ENCODE peak calls at places on chromosomes 3 and 15, in five cellular contexts. One of them, this sample, is unnamed.

GRCh38 chr3:132222868-132223538 is 94.2 kb upstream of the ACP3 start:
- DNase-seq in mucosa of gallbladder: no peak
- DNase-seq in NB4: no peak
- DNase-seq in ecto neural progenitor cell: no peak
- DNase-seq in hepatic stellate cell: no peak
- DNase-seq in this sample: no peak

GRCh38 chr3:189898559-189899153 is 222.0 kb downstream of the P3H2 start:
- DNase-seq in ecto neural progenitor cell: no peak
- DNase-seq in NB4: peak
- DNase-seq in mucosa of gallbladder: no peak
- DNase-seq in hepatic stellate cell: no peak
- DNase-seq in this sample: no peak

GRCh38 chr3:42535981-42536784 is 33.7 kb downstream of the VIPR1 start:
- DNase-seq in ecto neural progenitor cell: no peak
- DNase-seq in hepatic stellate cell: peak
- DNase-seq in NB4: peak
- DNase-seq in mucosa of gallbladder: no peak
- DNase-seq in this sample: peak

GRCh38 chr3:161796780-161797179 is 300.2 kb downstream of the OTOL1 start:
- DNase-seq in NB4: no peak
- DNase-seq in hepatic stellate cell: no peak
- DNase-seq in ecto neural progenitor cell: no peak
- DNase-seq in mucosa of gallbladder: no peak
- DNase-seq in this sample: no peak

GRCh38 chr3:99256788-99257187 is 355.3 kb upstream of the DCBLD2 start:
- DNase-seq in mucosa of gallbladder: no peak
- DNase-seq in hepatic stellate cell: no peak
- DNase-seq in ecto neural progenitor cell: no peak
- DNase-seq in NB4: no peak
- DNase-seq in this sample: no peak

GRCh38 chr3:188634285-188634684 is 480.3 kb downstream of the LPP start:
- DNase-seq in mucosa of gallbladder: no peak
- DNase-seq in hepatic stellate cell: no peak
- DNase-seq in NB4: no peak
- DNase-seq in ecto neural progenitor cell: no peak
- DNase-seq in this sample: no peak

GRCh38 chr15:48486228-48486627 is 155.0 kb downstream of the DUT start:
- DNase-seq in ecto neural progenitor cell: no peak
- DNase-seq in hepatic stellate cell: no peak
- DNase-seq in NB4: no peak
- DNase-seq in mucosa of gallbladder: no peak
- DNase-seq in this sample: no peak

GRCh38 chr3:115885621-115886020 is 262.3 kb downstream of the GAP43 start:
- DNase-seq in mucosa of gallbladder: no peak
- DNase-seq in NB4: peak
- DNase-seq in hepatic stellate cell: no peak
- DNase-seq in ecto neural progenitor cell: no peak
- DNase-seq in this sample: no peak

GRCh38 chr3:64166584-64167155 is 58.6 kb downstream of the PRICKLE2 start:
- DNase-seq in ecto neural progenitor cell: no peak
- DNase-seq in mucosa of gallbladder: peak
- DNase-seq in NB4: no peak
- DNase-seq in hepatic stellate cell: no peak
- DNase-seq in this sample: peak

GRCh38 chr15:73317651-73318462 is 50.9 kb downstream of the HCN4 start:
- DNase-seq in mucosa of gallbladder: no peak
- DNase-seq in ecto neural progenitor cell: no peak
- DNase-seq in NB4: peak
- DNase-seq in hepatic stellate cell: no peak
- DNase-seq in this sample: peak

GRCh38 chr3:39192490-39193092 is at the start of gene XIRP1:
- DNase-seq in hepatic stellate cell: no peak
- DNase-seq in mucosa of gallbladder: no peak
- DNase-seq in NB4: no peak
- DNase-seq in ecto neural progenitor cell: no peak
- DNase-seq in this sample: no peak

GRCh38 chr3:36812240-36812639 is 47.9 kb upstream of the DCLK3 start:
- DNase-seq in hepatic stellate cell: no peak
- DNase-seq in NB4: no peak
- DNase-seq in mucosa of gallbladder: no peak
- DNase-seq in ecto neural progenitor cell: no peak
- DNase-seq in this sample: no peak

GRCh38 chr15:70308011-70308761 is 210.5 kb upstream of the TLE3 start:
- DNase-seq in ecto neural progenitor cell: peak
- DNase-seq in hepatic stellate cell: no peak
- DNase-seq in NB4: peak
- DNase-seq in mucosa of gallbladder: no peak
- DNase-seq in this sample: no peak

GRCh38 chr3:40097507-40098117 is 211.9 kb upstream of the EIF1B start:
- DNase-seq in hepatic stellate cell: no peak
- DNase-seq in NB4: no peak
- DNase-seq in mucosa of gallbladder: no peak
- DNase-seq in ecto neural progenitor cell: no peak
- DNase-seq in this sample: no peak

GRCh38 chr3:36597422-36597821 is 166.9 kb downstream of the DCLK3 start:
- DNase-seq in mucosa of gallbladder: no peak
- DNase-seq in NB4: peak
- DNase-seq in ecto neural progenitor cell: no peak
- DNase-seq in hepatic stellate cell: no peak
- DNase-seq in this sample: no peak

GRCh38 chr15:66565731-66566130 is at the start of gene LCTL:
- DNase-seq in ecto neural progenitor cell: peak
- DNase-seq in NB4: no peak
- DNase-seq in hepatic stellate cell: peak
- DNase-seq in mucosa of gallbladder: no peak
- DNase-seq in this sample: peak

GRCh38 chr3:184594386-184595035 is 32.9 kb downstream of the EPHB3 start:
- DNase-seq in hepatic stellate cell: no peak
- DNase-seq in mucosa of gallbladder: no peak
- DNase-seq in ecto neural progenitor cell: no peak
- DNase-seq in NB4: no peak
- DNase-seq in this sample: no peak

GRCh38 chr3:45567730-45568172 is 26.8 kb upstream of the LIMD1 start:
- DNase-seq in NB4: peak
- DNase-seq in hepatic stellate cell: no peak
- DNase-seq in mucosa of gallbladder: no peak
- DNase-seq in ecto neural progenitor cell: no peak
- DNase-seq in this sample: no peak

GRCh38 chr3:29642393-29643033 is 361.6 kb downstream of the RBMS3 start:
- DNase-seq in NB4: no peak
- DNase-seq in ecto neural progenitor cell: no peak
- DNase-seq in mucosa of gallbladder: no peak
- DNase-seq in hepatic stellate cell: no peak
- DNase-seq in this sample: no peak

GRCh38 chr3:106827515-106828213 is 549.6 kb upstream of the CCDC54 start:
- DNase-seq in ecto neural progenitor cell: no peak
- DNase-seq in hepatic stellate cell: no peak
- DNase-seq in mucosa of gallbladder: no peak
- DNase-seq in NB4: no peak
- DNase-seq in this sample: no peak

GRCh38 chr15:80482686-80483085 is 78.5 kb downstream of the ARNT2 start:
- DNase-seq in mucosa of gallbladder: no peak
- DNase-seq in NB4: no peak
- DNase-seq in hepatic stellate cell: no peak
- DNase-seq in ecto neural progenitor cell: no peak
- DNase-seq in this sample: no peak

GRCh38 chr3:195897081-195897852 is 11.1 kb downstream of the TNK2 start:
- DNase-seq in hepatic stellate cell: peak
- DNase-seq in ecto neural progenitor cell: no peak
- DNase-seq in NB4: no peak
- DNase-seq in mucosa of gallbladder: no peak
- DNase-seq in this sample: no peak

GRCh38 chr15:39589815-39590644 is 9.2 kb downstream of the THBS1 start:
- DNase-seq in hepatic stellate cell: no peak
- DNase-seq in ecto neural progenitor cell: no peak
- DNase-seq in mucosa of gallbladder: no peak
- DNase-seq in NB4: no peak
- DNase-seq in this sample: no peak

GRCh38 chr3:50405249-50405648 is 45.9 kb upstream of the TMEM115 start:
- DNase-seq in ecto neural progenitor cell: peak
- DNase-seq in mucosa of gallbladder: peak
- DNase-seq in hepatic stellate cell: no peak
- DNase-seq in NB4: peak
- DNase-seq in this sample: peak

GRCh38 chr3:45035441-45036301 is 9.6 kb downstream of the CLEC3B start:
- DNase-seq in hepatic stellate cell: peak
- DNase-seq in NB4: peak
- DNase-seq in ecto neural progenitor cell: peak
- DNase-seq in mucosa of gallbladder: no peak
- DNase-seq in this sample: peak

GRCh38 chr15:70772402-70772801 is 9.0 kb upstream of the UACA start:
- DNase-seq in hepatic stellate cell: no peak
- DNase-seq in mucosa of gallbladder: no peak
- DNase-seq in ecto neural progenitor cell: no peak
- DNase-seq in NB4: no peak
- DNase-seq in this sample: no peak

GRCh38 chr15:69129026-69129385 is 31.4 kb upstream of the GLCE start:
- DNase-seq in NB4: no peak
- DNase-seq in ecto neural progenitor cell: no peak
- DNase-seq in mucosa of gallbladder: peak
- DNase-seq in hepatic stellate cell: no peak
- DNase-seq in this sample: no peak

GRCh38 chr3:33439421-33440327 is 531 bp downstream of the UBP1 start:
- DNase-seq in ecto neural progenitor cell: no peak
- DNase-seq in hepatic stellate cell: peak
- DNase-seq in mucosa of gallbladder: peak
- DNase-seq in NB4: peak
- DNase-seq in this sample: peak

GRCh38 chr3:117101697-117102096 is 392.1 kb downstream of the TUSC7 start:
- DNase-seq in mucosa of gallbladder: no peak
- DNase-seq in ecto neural progenitor cell: no peak
- DNase-seq in hepatic stellate cell: no peak
- DNase-seq in NB4: no peak
- DNase-seq in this sample: no peak

GRCh38 chr15:79641841-79642240 is 209.7 kb downstream of the MINAR1 start:
- DNase-seq in mucosa of gallbladder: no peak
- DNase-seq in hepatic stellate cell: no peak
- DNase-seq in NB4: no peak
- DNase-seq in ecto neural progenitor cell: no peak
- DNase-seq in this sample: no peak

GRCh38 chr3:129585949-129586657 is 20.4 kb downstream of the PLXND1 start:
- DNase-seq in ecto neural progenitor cell: no peak
- DNase-seq in mucosa of gallbladder: no peak
- DNase-seq in NB4: no peak
- DNase-seq in hepatic stellate cell: no peak
- DNase-seq in this sample: no peak

GRCh38 chr3:149941946-149942345 is 28.7 kb downstream of the PFN2 start:
- DNase-seq in NB4: no peak
- DNase-seq in ecto neural progenitor cell: no peak
- DNase-seq in mucosa of gallbladder: no peak
- DNase-seq in hepatic stellate cell: no peak
- DNase-seq in this sample: no peak

GRCh38 chr15:64343222-64343621 is 12.8 kb downstream of the CSNK1G1 start:
- DNase-seq in hepatic stellate cell: no peak
- DNase-seq in mucosa of gallbladder: no peak
- DNase-seq in NB4: no peak
- DNase-seq in ecto neural progenitor cell: no peak
- DNase-seq in this sample: no peak

GRCh38 chr3:167716920-167717319 is 17.8 kb downstream of the PDCD10 start:
- DNase-seq in mucosa of gallbladder: no peak
- DNase-seq in NB4: no peak
- DNase-seq in hepatic stellate cell: no peak
- DNase-seq in ecto neural progenitor cell: no peak
- DNase-seq in this sample: no peak

GRCh38 chr15:98398886-98399285 is 249.5 kb upstream of the IGF1R start:
- DNase-seq in NB4: no peak
- DNase-seq in hepatic stellate cell: no peak
- DNase-seq in ecto neural progenitor cell: no peak
- DNase-seq in mucosa of gallbladder: no peak
- DNase-seq in this sample: no peak

This sample was measured in H9.